ENCODE peak calls at places on chromosomes 4 and X, in nine cellular contexts. U, O, A, Q, G, D, S, V and F are unnamed samples.

GRCh38 chr4:5051210-5051691 is at the start of gene STK32B:
- DNase-seq in G (peak; percentile 45), O (no peak), A (peak; percentile 36), U (peak; percentile 87), Q (peak; percentile 83), S (no peak), D (no peak), V (peak; percentile 67), F (peak; percentile 45)

GRCh38 chr4:5040839-5041238 is 10.4 kb upstream of the STK32B start:
- DNase-seq in V (no peak), G (no peak), A (no peak), S (no peak), Q (no peak), D (no peak), O (no peak), U (no peak), F (no peak)

GRCh38 chr4:121614136-121614535 is 82.6 kb downstream of the ANXA5 start:
- DNase-seq in O (no peak), D (no peak), A (no peak), S (no peak), G (no peak), Q (no peak), V (no peak), U (no peak), F (no peak)

GRCh38 chr4:7785017-7785416 is 154.6 kb downstream of the AFAP1 start:
- DNase-seq in G (no peak), Q (peak; percentile 60), S (no peak), A (no peak), U (no peak), D (no peak), V (peak; percentile 70), O (no peak), F (no peak)

GRCh38 chr4:14178421-14178820 is 550.9 kb upstream of the BOD1L1 start:
- DNase-seq in O (peak; percentile 41), G (no peak), A (no peak), V (peak; percentile 72), S (no peak), D (no peak), U (peak; percentile 31), Q (no peak), F (peak; percentile 65)

GRCh38 chrX:82756272-82756671 is 751.8 kb upstream of the POU3F4 start:
- DNase-seq in S (no peak), U (no peak), G (no peak), Q (no peak), V (no peak), A (no peak), D (no peak), O (no peak), F (peak; percentile 33)

GRCh38 chr4:28378109-28378830 is 1517.6 kb downstream of the STIM2 start:
- DNase-seq in Q (no peak), A (no peak), O (no peak), D (no peak), U (peak; percentile 68), V (peak; percentile 72), G (no peak), S (no peak), F (no peak)

GRCh38 chr4:149801416-149801815 is 14.2 kb downstream of the IQCM start:
- DNase-seq in U (no peak), O (no peak), S (no peak), A (no peak), D (no peak), G (no peak), V (no peak), Q (no peak), F (no peak)

GRCh38 chrX:46554942-46555341 is 9.7 kb upstream of the ZNF674 start:
- DNase-seq in D (no peak), O (no peak), Q (no peak), V (peak; percentile 60), A (no peak), U (no peak), S (no peak), G (no peak), F (no peak)

GRCh38 chr4:114921191-114921590 is 192.2 kb downstream of the NDST4 start:
- DNase-seq in Q (no peak), D (no peak), G (no peak), S (no peak), O (no peak), U (no peak), V (no peak), A (no peak), F (no peak)

GRCh38 chr4:23373269-23373668 is 516.6 kb downstream of the PPARGC1A start:
- DNase-seq in G (no peak), U (peak; percentile 33), S (no peak), D (no peak), A (no peak), O (no peak), V (peak; percentile 3), Q (no peak), F (peak; percentile 88)

GRCh38 chrX:110037181-110037580 is 34.3 kb downstream of the TMEM164 start:
- DNase-seq in G (no peak), S (no peak), A (no peak), U (no peak), D (no peak), O (no peak), V (peak; percentile 33), Q (no peak), F (no peak)

DNA sequence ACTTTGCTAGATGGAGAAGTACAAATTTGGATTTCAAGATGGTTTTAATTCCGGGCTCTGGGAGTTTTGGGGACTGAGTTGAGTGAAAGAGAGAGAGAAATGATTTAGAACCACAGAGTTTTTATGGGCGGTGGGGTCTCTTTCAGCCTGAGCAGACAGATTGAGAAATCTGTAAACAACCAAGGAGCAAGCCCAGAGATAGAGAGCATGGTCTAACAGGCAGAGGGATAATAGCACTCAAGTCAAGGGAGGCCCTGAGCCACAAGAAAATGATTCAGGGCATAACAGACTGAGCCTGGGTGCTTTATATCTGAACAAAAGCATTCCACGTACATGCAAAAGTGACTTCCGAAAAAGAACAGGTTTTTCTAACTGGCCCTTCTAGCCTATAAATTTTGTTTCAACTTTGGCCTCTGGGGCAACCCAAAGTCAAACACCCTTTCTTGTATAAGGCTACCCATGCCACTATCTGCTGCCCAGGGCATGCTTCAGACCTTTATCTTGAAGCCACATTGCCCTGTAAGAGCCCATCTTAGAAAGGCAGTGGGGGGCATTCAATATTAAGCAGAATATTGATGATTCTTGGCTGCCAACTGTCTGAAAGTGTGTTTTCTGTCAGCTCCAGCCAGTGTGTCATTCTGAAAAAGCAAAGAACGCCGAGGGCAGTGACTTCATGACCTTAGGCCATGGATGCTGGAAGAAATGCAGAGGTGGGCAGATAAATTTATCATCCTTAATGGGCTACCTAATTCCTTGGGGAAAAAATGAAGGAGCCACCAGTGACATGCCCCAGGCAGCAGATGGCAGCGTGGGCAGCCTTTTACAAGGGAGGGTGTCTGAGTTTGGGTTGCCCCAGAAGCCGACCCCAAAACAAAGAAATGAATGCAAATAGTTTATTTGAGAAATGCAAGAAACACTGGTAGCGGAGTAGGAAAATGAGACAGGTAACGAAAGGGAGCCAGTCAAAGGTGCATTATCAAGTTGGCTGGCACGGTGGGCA is 637.6 kb downstream of the MID1IP1 start:
- DNase-seq in G (no peak), S (no peak), O (no peak), A (no peak), Q (no peak), D (no peak), U (peak; percentile 22), V (no peak), F (no peak)
- TF ChIP-seq CTCF in G (peak; percentile 26), S (no peak), O (peak; percentile 25), A (no peak), Q (no peak), D (no peak), U (peak; percentile 53), V (no peak), F (no peak)

DNA sequence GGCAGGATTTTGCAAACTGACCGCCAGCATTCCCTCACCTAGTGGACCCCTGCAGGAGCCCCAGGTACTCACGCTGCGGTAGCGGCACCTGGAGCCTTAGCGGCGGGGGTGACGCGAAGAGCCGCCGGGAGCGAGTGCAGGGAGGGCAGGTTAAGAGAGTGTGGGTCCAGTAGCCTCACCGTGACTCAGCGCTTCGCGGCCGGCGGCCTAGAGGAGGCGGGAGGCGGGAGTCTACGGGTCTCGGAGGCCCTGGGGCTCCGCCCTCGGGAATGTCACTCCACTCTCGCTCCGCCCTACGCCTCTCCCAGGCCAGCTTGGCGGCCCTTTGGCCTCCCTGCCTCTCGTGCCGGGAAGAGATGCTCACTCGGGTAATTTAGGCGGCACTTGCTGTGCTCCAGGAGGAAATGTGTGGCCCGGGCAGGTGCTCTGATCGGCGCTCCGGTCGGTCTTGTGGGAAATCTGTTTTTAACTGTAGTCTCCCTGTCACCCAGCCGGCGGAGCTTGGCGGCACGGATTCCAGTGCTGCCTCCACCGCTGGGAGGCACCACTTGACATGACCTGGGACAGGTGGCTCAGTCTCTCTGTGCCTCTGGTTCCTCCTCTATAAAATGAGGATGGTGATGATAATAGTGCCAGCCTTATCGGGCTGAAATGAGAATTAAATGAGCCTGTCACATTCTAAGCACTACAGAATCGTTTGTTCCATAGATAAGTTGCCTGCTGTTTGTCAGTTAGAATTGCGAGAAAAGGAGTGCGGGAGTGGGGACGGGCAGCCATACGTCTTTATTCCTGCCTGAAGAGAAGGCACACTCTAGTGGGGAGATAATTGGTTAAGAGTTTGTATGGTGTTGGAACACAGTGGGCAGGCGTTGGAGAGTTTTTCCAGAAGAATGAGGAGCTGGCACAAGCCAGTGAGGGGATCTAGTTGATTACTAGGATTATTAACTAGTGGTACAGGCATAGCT is at the start of gene PIR:
- DNase-seq in G (peak; percentile 84), O (peak; percentile 50), Q (peak; percentile 92), D (peak; percentile 36), S (peak; percentile 8), U (peak; percentile 90), A (peak; percentile 75), V (peak; percentile 78), F (peak; percentile 96)
- TF ChIP-seq CTCF in G (peak; percentile 51), O (peak; percentile 66), Q (peak; percentile 6), D (no peak), S (peak; percentile 78), U (peak; percentile 51), A (peak; percentile 19), V (peak; percentile 42), F (peak; percentile 34)

GRCh38 chrX:47817897-47818296 is 18.8 kb upstream of the ZNF81 start:
- DNase-seq in G (no peak), Q (no peak), D (no peak), A (no peak), U (no peak), O (no peak), S (no peak), V (no peak), F (no peak)
- TF ChIP-seq CTCF in G (no peak), Q (no peak), D (no peak), A (no peak), U (no peak), O (no peak), S (no peak), V (no peak), F (no peak)

DNA sequence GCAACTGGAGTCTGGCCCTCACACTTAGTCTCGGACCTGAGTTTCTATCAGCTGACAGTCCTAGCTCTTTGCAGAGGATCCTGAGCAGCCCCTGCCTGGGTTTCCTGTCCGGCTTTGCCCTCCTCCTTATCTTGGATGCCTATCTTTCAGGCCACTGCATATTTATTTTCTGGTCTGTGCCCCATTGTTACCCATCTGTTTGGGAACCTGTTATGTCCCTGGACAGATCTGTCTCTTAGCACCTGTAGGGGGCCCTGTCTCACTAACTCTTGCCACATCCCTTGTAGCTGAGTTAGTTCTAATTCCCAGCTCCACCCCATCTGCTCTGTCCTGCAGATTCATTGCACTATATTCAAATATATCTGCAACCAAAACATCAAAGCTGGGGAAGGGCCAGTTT is 514.9 kb upstream of the LCORL start:
- DNase-seq in A (no peak), V (no peak), Q (no peak), S (no peak), O (no peak), U (peak; percentile 74), G (no peak), D (no peak), F (peak; percentile 6)
- TF ChIP-seq CTCF in A (no peak), V (no peak), Q (no peak), S (no peak), O (peak; percentile 33), U (peak; percentile 80), G (no peak), D (no peak), F (no peak)